ENCODE peak calls at places on chromosomes 7 and 10, in seven cellular contexts. M, Y, L, W, G, A and K are unnamed samples.

GRCh38 chr7:111886233-111886632 is 320.0 kb downstream of the DOCK4 start:
- DNase-seq in G (no peak), Y (no peak), L (no peak), A (no peak), M (no peak), W (no peak), K (no peak)

GRCh38 chr7:136062625-136063336 is 85.6 kb upstream of the MTPN start:
- DNase-seq in G (no peak), Y (no peak), L (no peak), M (no peak), A (no peak), W (no peak), K (no peak)

GRCh38 chr10:95303535-95303934 is 12.7 kb upstream of the PDLIM1 start:
- DNase-seq in L (peak; percentile 62), G (no peak), A (peak; percentile 42), Y (no peak), M (no peak), W (no peak), K (no peak)

GRCh38 chr10:110512461-110513187 is 14.9 kb downstream of the DUSP5 start:
- DNase-seq in A (peak; percentile 80), G (peak; percentile 78), Y (peak; percentile 85), W (no peak), L (no peak), M (no peak), K (peak; percentile 55)

GRCh38 chr10:124735491-124736286 is 8.5 kb downstream of the FAM53B start:
- DNase-seq in A (no peak), G (no peak), M (no peak), Y (no peak), L (no peak), W (no peak), K (no peak)

GRCh38 chr10:4561301-4561700 is 264.7 kb upstream of the AKR1E2 start:
- DNase-seq in L (no peak), W (no peak), G (no peak), M (no peak), A (no peak), Y (no peak), K (no peak)

GRCh38 chr7:2049782-2050510 is 182.8 kb downstream of the MAD1L1 start:
- DNase-seq in W (no peak), Y (no peak), G (no peak), L (no peak), M (no peak), A (no peak), K (no peak)

GRCh38 chr7:99196536-99197288 is 11.2 kb downstream of the KPNA7 start:
- DNase-seq in A (peak; percentile 63), Y (no peak), L (no peak), W (no peak), M (no peak), G (no peak), K (no peak)

GRCh38 chr7:146660839-146661238 is 544.2 kb downstream of the CNTNAP2 start:
- DNase-seq in L (no peak), W (no peak), M (no peak), A (no peak), Y (no peak), G (no peak), K (no peak)

GRCh38 chr7:36711256-36711655 is 13.0 kb downstream of the AOAH start:
- DNase-seq in G (no peak), A (no peak), M (no peak), L (no peak), Y (no peak), W (no peak), K (no peak)

GRCh38 chr7:156113733-156114132 is 301.5 kb upstream of the SHH start:
- DNase-seq in Y (peak; percentile 9), L (no peak), A (peak; percentile 9), M (no peak), W (no peak), G (no peak), K (no peak)

GRCh38 chr7:54278847-54279246 is 263.3 kb upstream of the VSTM2A start:
- DNase-seq in Y (no peak), A (no peak), W (no peak), L (no peak), G (no peak), M (no peak), K (no peak)

GRCh38 chr7:31986878-31987518 is 83.2 kb downstream of the PDE1C start:
- DNase-seq in Y (no peak), M (no peak), W (no peak), G (no peak), L (no peak), A (peak; percentile 65), K (no peak)

GRCh38 chr10:14560274-14560673 is 214.4 kb downstream of the FAM107B start:
- DNase-seq in G (no peak), M (peak; percentile 28), A (peak; percentile 87), Y (no peak), W (peak; percentile 43), L (no peak), K (peak; percentile 36)

GRCh38 chr7:64102656-64103400 is 57.6 kb downstream of the ZNF727 start:
- DNase-seq in M (no peak), G (no peak), Y (no peak), L (no peak), A (no peak), W (no peak), K (no peak)

GRCh38 chr7:109449760-109450159 is 880.1 kb downstream of the DNAJB9 start:
- DNase-seq in L (no peak), W (no peak), G (no peak), M (no peak), Y (no peak), A (no peak), K (no peak)

GRCh38 chr7:66198461-66198860 is 6.7 kb upstream of the TPST1 start:
- DNase-seq in M (no peak), W (no peak), L (no peak), A (no peak), Y (no peak), G (no peak), K (no peak)

GRCh38 chr7:31939076-31939475 is 131.1 kb downstream of the PDE1C start:
- DNase-seq in A (peak; percentile 47), M (no peak), Y (no peak), G (no peak), L (no peak), W (no peak), K (no peak)

GRCh38 chr10:72946963-72947362 is 7.6 kb downstream of the PLA2G12B start:
- DNase-seq in M (no peak), G (no peak), Y (no peak), W (no peak), L (no peak), A (no peak), K (no peak)

GRCh38 chr10:102322914-102323313 is 72.6 kb upstream of the NFKB2 start:
- DNase-seq in L (no peak), Y (no peak), W (peak; percentile 57), A (no peak), M (no peak), G (no peak), K (no peak)